ENCODE peak calls at places on chromosomes 3 and 15, in four cellular contexts. M is GM12878, Y is stomach, L is ovary. A is an unnamed sample. For H3K9me3, the result is how much of the 10 kb centered on the place peaks cover.

GRCh38 chr3:188396251-188396650 is 242.3 kb downstream of the LPP start:
- DNase-seq in M (no peak), Y (no peak), L (no peak), A (no peak)

GRCh38 chr15:49435201-49435600 is 12.2 kb downstream of the FGF7 start:
- DNase-seq in L (no peak), Y (no peak), M (no peak), A (no peak)

GRCh38 chr3:43330981-43331380 is 44.6 kb downstream of the SNRK start:
- DNase-seq in Y (no peak), M (no peak), L (no peak), A (no peak)

GRCh38 chr3:188349276-188349962 is 195.5 kb downstream of the LPP start:
- DNase-seq in M (no peak), Y (no peak), L (no peak), A (no peak)

GRCh38 chr3:64824281-64824980 is 136.6 kb upstream of the ADAMTS9 start:
- DNase-seq in L (no peak), M (no peak), Y (no peak), A (no peak)

GRCh38 chr3:23406576-23406975 is 203.4 kb downstream of the UBE2E2 start:
- DNase-seq in M (no peak), L (no peak), Y (no peak), A (no peak)

GRCh38 chr15:37774961-37775360 is 159.5 kb upstream of the TMCO5A start:
- DNase-seq in M (no peak), L (no peak), Y (no peak), A (no peak)

GRCh38 chr15:78182821-78183220 is 33.7 kb downstream of the IDH3A start:
- DNase-seq in Y (no peak), L (no peak), M (no peak), A (no peak)

GRCh38 chr3:47428585-47429145 is 47.1 kb downstream of the SCAP start:
- DNase-seq in Y (no peak), M (no peak), L (no peak), A (no peak)

GRCh38 chr3:174758943-174759342 is 100.2 kb upstream of the NAALADL2 start:
- DNase-seq in M (no peak), L (no peak), Y (no peak), A (no peak)

GRCh38 chr3:170566413-170566812 is 19.5 kb downstream of the SLC7A14 start:
- DNase-seq in Y (no peak), M (no peak), L (no peak), A (no peak)

GRCh38 chr15:76964157-76964556 is 30.8 kb upstream of the PSTPIP1 start:
- DNase-seq in M (no peak), Y (no peak), L (no peak), A (no peak)

GRCh38 chr3:6062226-6063187 is 798.4 kb upstream of the GRM7 start:
- DNase-seq in L (no peak), M (no peak), Y (no peak), A (no peak)

GRCh38 chr3:114014211-114014610 is 42.1 kb downstream of the CCDC191 start:
- DNase-seq in M (no peak), Y (no peak), L (no peak), A (no peak)

GRCh38 chr15:48440084-48440483 is 108.9 kb downstream of the DUT start:
- DNase-seq in Y (no peak), M (no peak), L (no peak), A (no peak)

GRCh38 chr3:142723968-142724681 is at the start of gene TRPC1:
- DNase-seq in Y (peak), L (peak), M (no peak), A (peak)

GRCh38 chr3:84066920-84067319 is 891.9 kb upstream of the CADM2 start:
- DNase-seq in Y (no peak), L (no peak), M (no peak), A (no peak)

GRCh38 chr15:28974142-28974541 is 88.4 kb downstream of the APBA2 start:
- DNase-seq in M (no peak), L (no peak), Y (no peak), A (no peak)

DNA sequence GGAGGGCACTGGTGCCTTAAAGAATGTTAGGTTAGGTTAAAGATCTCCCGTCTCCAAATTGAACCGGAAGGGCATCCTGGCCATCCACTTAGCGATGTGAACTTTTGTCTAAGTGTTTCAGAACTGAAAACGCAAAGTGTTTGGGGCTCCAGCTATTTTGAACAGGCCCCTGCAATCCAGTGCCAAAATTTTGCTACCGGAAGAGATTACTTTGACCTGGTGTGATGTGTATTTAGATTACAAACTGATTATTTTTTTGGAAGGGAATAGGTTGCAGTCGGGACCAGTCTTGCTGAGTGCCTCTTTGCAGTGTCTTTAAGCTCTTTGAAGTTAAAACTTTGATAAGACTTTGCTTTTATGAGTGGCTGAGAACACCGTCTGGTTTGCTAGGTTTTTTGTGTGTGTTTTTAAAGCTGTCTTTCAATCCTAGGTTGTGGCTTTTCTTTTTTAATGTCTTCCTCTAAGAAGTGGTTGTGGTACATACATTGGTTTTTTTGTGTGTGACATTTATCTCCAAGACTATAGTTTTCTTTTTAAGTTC is 179.6 kb downstream of the OR4M2 start:
- DNase-seq in L (no peak), Y (no peak), M (no peak), A (no peak)
- H3K9me3 ChIP-seq in L (under half), Y (under half), M (under half), A (under half)

GRCh38 chr3:32384938-32385337 is 6.7 kb upstream of the CMTM7 start:
- DNase-seq in Y (no peak), M (no peak), L (no peak), A (no peak)
- TF ChIP-seq EP300 in Y (no peak), M (no peak), L (no peak), A (no peak)

GRCh38 chr3:49471856-49472495 is 1.9 kb downstream of the DAG1 start:
- DNase-seq in M (no peak), Y (no peak), L (no peak), A (no peak)
- H3K4me3 ChIP-seq in M (peak), Y (peak), L (no peak), A (peak)

DNA sequence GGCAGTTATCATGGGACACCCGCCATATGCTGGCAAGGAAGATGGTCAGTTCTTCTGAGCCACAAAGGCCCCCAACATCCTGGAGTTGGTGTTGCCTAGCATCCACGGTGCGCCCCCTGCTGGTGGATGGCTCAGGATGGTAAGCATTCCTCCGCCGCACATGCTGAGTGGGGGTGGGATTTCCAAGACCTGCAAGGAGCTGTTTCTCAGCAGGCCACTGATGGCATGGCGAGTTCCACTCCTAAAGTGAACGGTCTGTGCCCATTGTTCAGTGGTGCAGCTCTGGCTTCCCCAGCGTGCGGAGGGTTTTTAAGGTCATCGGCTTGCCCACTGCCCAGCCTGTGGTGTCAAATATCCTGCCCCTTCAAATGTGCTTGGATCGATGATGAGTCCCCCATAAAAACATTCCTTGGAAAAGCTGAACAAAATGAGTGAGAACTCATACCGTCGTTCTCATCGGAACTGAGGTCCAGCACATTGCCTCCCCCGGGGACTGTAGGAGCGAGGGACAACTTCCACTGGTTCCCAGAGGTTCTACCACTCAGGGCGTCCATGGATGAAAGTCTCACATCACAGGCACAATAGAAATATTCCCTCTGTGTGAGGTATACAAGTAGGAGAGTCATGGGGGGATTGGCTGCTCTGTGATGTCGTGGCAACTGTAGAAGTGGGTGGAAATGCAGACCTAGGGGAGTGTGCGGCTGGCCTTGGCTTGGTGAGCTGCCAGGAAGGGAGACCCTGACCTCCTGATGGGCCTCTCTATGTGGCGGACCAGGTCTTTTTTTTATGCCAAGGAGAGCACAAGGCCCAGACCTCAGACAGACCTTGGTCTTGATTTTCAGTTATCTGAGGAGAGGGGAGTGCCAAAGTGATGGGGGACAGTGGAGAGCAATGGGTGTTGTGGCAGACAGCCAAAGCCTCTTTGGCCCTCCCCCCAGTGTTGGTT is 102.0 kb downstream of the SNRPN start:
- DNase-seq in M (no peak), L (no peak), Y (peak), A (peak)
- H3K9me3 ChIP-seq in M (half or more), L (half or more), Y (half or more), A (half or more)

DNA sequence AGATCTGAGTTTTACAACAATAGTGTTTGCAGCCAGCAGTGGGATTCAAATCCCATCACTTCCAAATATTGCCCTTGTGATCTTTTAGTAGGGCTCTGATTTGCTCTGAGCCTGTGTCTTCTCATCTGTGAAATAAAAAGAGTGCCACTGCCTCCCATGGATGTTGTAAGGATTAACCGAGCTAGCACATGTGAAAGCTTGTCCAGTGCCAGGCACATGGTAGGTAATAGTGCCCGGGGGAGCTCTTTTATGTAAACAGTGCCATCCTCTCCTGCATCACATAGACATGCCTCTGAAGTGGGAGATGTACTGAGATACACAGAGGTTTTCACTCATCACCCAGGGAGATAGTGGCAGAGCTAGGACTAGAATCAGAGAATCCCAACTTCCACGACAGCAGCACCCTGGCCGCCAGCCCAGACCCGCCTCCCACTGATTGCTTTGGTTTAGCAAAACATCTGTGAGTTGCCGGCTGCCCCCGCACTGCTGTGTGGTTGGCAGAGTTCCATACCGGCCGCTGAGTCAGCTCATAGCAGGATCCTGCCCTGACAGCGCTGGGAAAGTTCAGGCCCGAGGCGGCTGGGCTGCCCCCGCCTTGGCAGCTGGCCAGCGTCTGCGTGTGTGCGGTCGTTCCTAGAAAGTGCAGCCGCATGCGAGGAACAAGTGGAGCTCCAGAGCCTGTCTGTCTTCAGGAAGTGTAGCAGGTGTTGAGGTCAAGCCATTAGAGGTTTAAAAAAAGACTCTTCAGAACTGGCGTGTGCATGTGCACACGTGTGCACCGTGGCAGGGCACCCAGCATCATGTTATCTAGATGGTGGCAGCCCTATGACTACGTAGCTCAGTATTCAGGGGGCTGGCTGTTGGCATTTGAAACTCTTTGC is 5.0 kb downstream of the ARID3B start:
- DNase-seq in M (peak), L (peak), Y (peak), A (peak)
- TF ChIP-seq EP300 in M (no peak), L (no peak), Y (no peak), A (no peak)

GRCh38 chr3:127291611-127292010 is 3.8 kb upstream of the PRR20G start:
- DNase-seq in Y (no peak), M (peak), L (no peak), A (no peak)
- H3K4me3 ChIP-seq in Y (no peak), M (no peak), L (no peak), A (no peak)

GRCh38 chr3:163707659-163708058 is 1370.6 kb downstream of the SI start:
- DNase-seq in Y (no peak), L (no peak), M (no peak), A (no peak)
- H3K9me3 ChIP-seq in Y (under half), L (under half), M (under half), A (under half)

DNA sequence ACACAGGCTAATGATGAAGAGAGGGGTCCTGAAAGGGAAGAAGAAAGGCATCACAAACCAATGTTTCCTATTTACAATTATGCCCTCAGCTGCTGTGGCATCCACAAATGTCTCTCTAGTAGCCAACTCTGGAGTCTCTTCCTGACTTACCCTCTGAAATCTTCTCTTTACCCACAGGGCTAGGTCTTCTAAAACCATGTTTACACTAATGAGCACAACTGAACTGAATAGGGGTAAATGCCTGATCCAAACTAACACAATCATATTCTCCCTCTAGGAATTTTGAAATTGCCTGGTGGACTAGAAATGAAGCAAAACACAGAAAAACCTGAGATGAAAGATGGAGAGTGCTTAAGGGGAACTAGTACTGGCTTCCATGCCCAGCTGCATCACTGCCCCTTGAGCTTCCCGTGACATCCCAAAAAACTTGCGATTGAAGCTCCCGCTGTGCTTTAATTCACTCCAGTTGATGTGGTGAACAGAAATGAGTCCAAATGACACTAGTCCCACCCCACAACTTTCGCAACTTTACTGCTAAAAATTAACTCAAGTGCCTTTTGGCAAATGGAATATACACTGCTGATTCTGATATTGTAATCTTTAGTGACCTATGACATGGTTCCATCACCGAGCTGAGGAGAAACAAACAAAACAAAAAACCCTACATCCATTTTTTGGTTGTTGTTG is 32.8 kb downstream of the CFAP20DC start:
- DNase-seq in M (no peak), Y (no peak), L (no peak), A (peak)
- TF ChIP-seq EP300 in M (no peak), Y (no peak), L (no peak), A (no peak)